ENCODE peak calls at places on chromosomes 5 and 9, in ten cellular contexts. N, J, K, D, B, U, F, R, W and Y are unnamed samples.

GRCh38 chr5:175548899-175549311 is 70.5 kb downstream of the SFXN1 start:
- DNase-seq in J (no peak), W (no peak), R (no peak), U (no peak), B (no peak), K (no peak), D (no peak), F (no peak), N (no peak), Y (no peak)

GRCh38 chr5:72925336-72926010 is 30.4 kb upstream of the FCHO2 start:
- DNase-seq in W (no peak), J (no peak), U (no peak), B (no peak), R (no peak), F (no peak), K (no peak), N (no peak), D (peak), Y (no peak)

GRCh38 chr5:81881595-81881994 is 90.2 kb upstream of the ATG10 start:
- DNase-seq in R (no peak), U (no peak), J (no peak), D (no peak), B (no peak), F (no peak), W (no peak), K (no peak), N (no peak), Y (no peak)

GRCh38 chr9:123131258-123131657 is 97.8 kb downstream of the GPR21 start:
- DNase-seq in N (peak), R (no peak), B (no peak), W (no peak), J (no peak), K (no peak), F (no peak), D (no peak), U (no peak), Y (no peak)

GRCh38 chr9:93090091-93090655 is 5.8 kb upstream of the CARD19 start:
- DNase-seq in U (no peak), D (no peak), J (no peak), K (peak), F (no peak), R (no peak), N (no peak), W (no peak), B (no peak), Y (no peak)

GRCh38 chr9:38414040-38414723 is 10.1 kb downstream of the IGFBPL1 start:
- DNase-seq in N (no peak), D (no peak), F (no peak), R (no peak), J (no peak), U (no peak), K (no peak), B (no peak), W (no peak), Y (no peak)

GRCh38 chr5:56637321-56637920 is 177.9 kb upstream of the MAP3K1 start:
- DNase-seq in F (no peak), D (no peak), U (no peak), B (no peak), W (no peak), R (no peak), J (no peak), K (no peak), N (no peak), Y (no peak)

GRCh38 chr5:143653256-143653655 is 158.7 kb upstream of the HMHB1 start:
- DNase-seq in D (no peak), W (no peak), B (no peak), U (no peak), R (no peak), J (no peak), F (no peak), K (no peak), N (peak), Y (no peak)

GRCh38 chr5:97297063-97297715 is 114.1 kb upstream of the RIOK2 start:
- DNase-seq in B (no peak), R (no peak), U (no peak), W (no peak), K (peak), F (no peak), D (no peak), J (no peak), N (peak), Y (no peak)

GRCh38 chr9:120730661-120731514 is 16.6 kb upstream of the MEGF9 start:
- DNase-seq in N (peak), U (no peak), D (no peak), B (peak), W (no peak), R (no peak), K (no peak), J (no peak), F (no peak), Y (no peak)

GRCh38 chr5:138024117-138024516 is 8.8 kb downstream of the FAM13B start:
- DNase-seq in N (peak), R (no peak), W (no peak), U (no peak), F (no peak), D (no peak), K (no peak), J (no peak), B (no peak), Y (no peak)

GRCh38 chr5:372911-373709 is 51.6 kb downstream of the AHRR start:
- DNase-seq in K (peak), B (no peak), J (no peak), D (peak), U (no peak), W (no peak), F (no peak), N (no peak), R (peak), Y (no peak)

GRCh38 chr5:160119905-160120266 is 636 bp upstream of the PWWP2A start:
- DNase-seq in B (no peak), D (no peak), N (no peak), J (no peak), K (no peak), W (no peak), U (no peak), F (no peak), R (no peak), Y (no peak)
- H3K27ac ChIP-seq in B (peak), D (no peak), N (no peak), J (peak), K (no peak), W (peak), U (no peak), F (no peak), R (no peak), Y (peak)

DNA sequence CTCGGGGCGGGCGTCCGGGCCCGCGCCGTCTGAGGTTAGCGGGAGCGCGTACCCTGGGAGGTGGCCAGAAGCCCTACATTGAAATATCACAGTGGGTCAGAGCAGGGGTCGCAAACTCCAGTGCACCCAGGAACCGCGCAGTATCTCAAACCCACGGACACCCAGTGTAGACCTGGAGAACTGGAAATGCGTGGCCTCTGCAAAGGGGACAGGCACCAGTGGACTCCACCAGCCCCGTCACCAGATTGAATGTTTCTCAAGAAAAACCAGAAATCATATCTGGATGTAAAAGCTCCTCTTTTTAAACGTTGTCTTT is 117.6 kb upstream of the SMIM23 start:
- DNase-seq in W (no peak), J (no peak), F (no peak), R (no peak), K (no peak), N (no peak), B (no peak), U (no peak), D (no peak), Y (no peak)
- H3K27ac ChIP-seq in W (no peak), J (no peak), F (no peak), R (peak), K (no peak), N (peak), B (peak), U (no peak), D (no peak), Y (no peak)

GRCh38 chr5:34915856-34916192 is 313 bp downstream of the BRIX1 start:
- DNase-seq in F (no peak), K (no peak), J (no peak), D (no peak), R (no peak), U (no peak), B (no peak), W (no peak), N (no peak), Y (no peak)
- H3K27ac ChIP-seq in F (peak), K (peak), J (peak), D (peak), R (peak), U (peak), B (peak), W (peak), N (peak), Y (peak)

DNA sequence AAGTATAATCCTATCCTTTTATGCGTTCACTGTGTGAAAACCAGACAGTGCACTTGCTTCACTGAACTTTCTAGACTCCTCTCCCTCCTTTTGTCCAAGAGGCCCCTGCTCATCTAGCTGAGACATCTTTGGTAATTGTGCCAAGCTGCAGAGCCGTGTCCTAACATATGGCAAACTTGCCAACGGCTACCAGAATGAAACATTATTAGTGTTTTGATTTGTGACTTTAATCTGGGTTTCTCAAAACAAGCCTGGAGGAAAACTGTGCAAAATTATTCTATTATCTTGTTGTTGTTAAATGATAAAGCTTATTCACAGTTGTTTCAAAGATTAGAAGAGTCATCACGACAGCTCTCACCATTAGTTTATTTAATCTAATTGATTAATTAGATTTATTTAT is 79.0 kb upstream of the RETREG1 start:
- DNase-seq in F (no peak), W (no peak), U (no peak), K (no peak), D (no peak), J (no peak), N (peak), R (no peak), B (no peak), Y (no peak)
- H3K27ac ChIP-seq in F (no peak), W (no peak), U (no peak), K (no peak), D (no peak), J (no peak), N (no peak), R (no peak), B (no peak), Y (no peak)

GRCh38 chr5:141824717-141825116 is 53.5 kb downstream of the PCDH1 start:
- DNase-seq in R (no peak), B (no peak), D (no peak), U (no peak), N (no peak), W (no peak), F (no peak), J (no peak), K (no peak), Y (no peak)

GRCh38 chr5:141825241-141825671 is 53.0 kb downstream of the PCDH1 start:
- DNase-seq in D (peak), W (no peak), N (no peak), B (no peak), U (no peak), K (no peak), J (no peak), F (no peak), R (no peak), Y (no peak)

GRCh38 chr5:141821430-141821925 is 56.7 kb downstream of the PCDH1 start:
- DNase-seq in N (peak), W (no peak), B (no peak), J (peak), D (no peak), K (no peak), U (no peak), F (no peak), R (no peak), Y (peak)

GRCh38 chr5:141822134-141822533 is 56.1 kb downstream of the PCDH1 start:
- DNase-seq in U (no peak), D (no peak), R (peak), N (no peak), F (peak), W (no peak), B (no peak), J (no peak), K (no peak), Y (no peak)

DNA sequence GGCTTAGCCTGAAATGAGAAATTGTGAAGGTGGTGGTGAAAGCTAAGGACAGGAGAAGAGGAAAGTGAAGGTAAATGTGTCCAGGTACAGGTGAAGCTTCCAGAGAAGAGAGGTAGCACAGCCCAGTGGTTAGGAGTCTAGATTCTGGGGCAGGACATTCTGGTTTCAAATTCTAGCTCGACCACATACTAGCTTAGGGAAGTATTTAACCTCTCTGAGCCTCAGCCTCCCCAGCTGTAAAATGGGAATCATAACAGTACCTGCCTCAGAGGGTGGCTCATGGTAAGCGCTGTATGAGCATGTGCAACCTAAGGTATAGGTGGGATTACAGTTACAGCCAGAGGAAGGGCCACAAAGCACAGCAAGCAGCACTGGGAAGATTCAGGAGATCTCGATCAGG is 55.2 kb downstream of the PCDH1 start:
- DNase-seq in D (no peak), J (no peak), F (no peak), B (no peak), N (no peak), U (no peak), R (no peak), W (no peak), K (no peak), Y (no peak)
- H3K27ac ChIP-seq in D (peak), J (peak), F (no peak), B (peak), N (no peak), U (no peak), R (peak), W (no peak), K (no peak), Y (peak)

GRCh38 chr5:113081881-113082546 is 105.4 kb downstream of the DCP2 start:
- DNase-seq in F (no peak), J (no peak), R (no peak), W (no peak), D (no peak), N (peak), B (no peak), K (no peak), U (no peak), Y (no peak)
- H3K27ac ChIP-seq in F (no peak), J (no peak), R (no peak), W (peak), D (no peak), N (peak), B (no peak), K (no peak), U (no peak), Y (no peak)

GRCh38 chr5:181039471-181039870 is 595 bp upstream of the BTNL9 start:
- DNase-seq in W (no peak), F (no peak), R (no peak), B (no peak), J (no peak), D (no peak), N (no peak), K (no peak), U (no peak), Y (no peak)

GRCh38 chr5:181042722-181043121 is 2.7 kb downstream of the BTNL9 start:
- DNase-seq in U (no peak), F (no peak), D (no peak), K (no peak), R (no peak), J (no peak), W (no peak), B (no peak), N (no peak), Y (no peak)

GRCh38 chr5:181042036-181042435 is 2.0 kb downstream of the BTNL9 start:
- DNase-seq in W (no peak), J (no peak), K (no peak), R (no peak), N (no peak), D (no peak), F (no peak), U (no peak), B (no peak), Y (no peak)

GRCh38 chr5:181041043-181041442 is 977 bp downstream of the BTNL9 start:
- DNase-seq in J (no peak), W (no peak), R (no peak), U (no peak), D (no peak), B (no peak), F (no peak), N (no peak), K (no peak), Y (no peak)

DNA sequence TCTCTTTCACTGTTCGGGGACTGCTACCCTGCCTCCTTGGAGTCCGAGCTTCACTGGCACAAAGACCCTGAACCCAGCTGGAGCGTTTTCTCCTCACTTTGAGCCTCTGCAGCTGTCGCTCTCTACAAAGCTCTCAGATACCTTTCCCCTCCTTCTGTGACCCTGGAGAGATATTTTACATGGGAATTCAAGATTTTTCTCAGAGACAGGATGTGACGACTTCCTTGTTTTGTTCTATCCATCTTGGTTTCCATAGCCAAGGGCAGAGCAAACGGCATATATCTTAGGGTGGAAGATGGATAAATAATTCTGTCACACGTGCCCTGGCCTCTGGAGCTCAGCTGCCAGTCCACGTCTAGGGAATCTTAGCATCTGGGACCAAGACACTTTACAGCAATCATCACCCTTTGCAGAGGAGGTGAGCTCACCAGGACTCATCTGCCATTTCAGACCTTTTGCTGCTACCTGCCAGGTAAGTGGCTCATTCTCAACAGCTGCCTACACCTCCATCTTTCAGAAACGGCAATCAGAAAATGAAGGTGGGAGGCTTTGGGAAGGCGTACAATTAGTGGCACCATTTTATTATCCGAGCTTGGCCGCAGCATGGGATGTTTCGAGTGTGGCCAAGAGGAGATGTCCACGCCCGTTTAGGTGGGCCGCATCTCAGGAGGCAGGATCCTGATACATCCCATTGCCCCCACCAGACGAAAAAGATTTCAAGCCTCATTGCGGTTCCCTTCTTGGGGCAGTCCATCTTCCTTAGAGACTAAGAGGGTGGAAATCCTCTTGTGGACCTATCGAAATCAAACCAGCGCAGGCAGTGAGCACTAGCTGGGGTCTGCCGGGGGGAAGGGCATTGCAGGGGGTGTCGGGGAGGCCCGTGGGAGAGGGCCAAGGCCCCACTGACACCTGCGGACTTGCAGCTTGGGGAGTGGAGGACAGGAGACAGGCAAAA is at the start of gene BTNL9:
- DNase-seq in J (no peak), K (no peak), R (no peak), D (no peak), W (no peak), B (no peak), F (no peak), U (no peak), N (no peak), Y (no peak)
- H3K27ac ChIP-seq in J (no peak), K (no peak), R (no peak), D (peak), W (peak), B (peak), F (peak), U (no peak), N (no peak), Y (no peak)